ENCODE peak calls at places on chromosomes 11 and 22, in six cellular contexts. One of them, this sample, is unnamed.

GRCh38 chr22:36773935-36774334 is 2.0 kb downstream of the IFT27 start:
- DNase-seq in GM12891: no peak
- DNase-seq in GM12878: no peak
- DNase-seq in K562: no peak
- DNase-seq in HepG2: no peak
- DNase-seq in H1: no peak
- DNase-seq in this sample: no peak

GRCh38 chr22:22943521-22944267 is 56.1 kb downstream of the IGLL5 start:
- DNase-seq in GM12891: no peak
- DNase-seq in GM12878: no peak
- DNase-seq in K562: peak
- DNase-seq in HepG2: no peak
- DNase-seq in H1: peak
- DNase-seq in this sample: no peak

GRCh38 chr11:123469089-123469488 is 39.0 kb downstream of the GRAMD1B start:
- DNase-seq in GM12891: no peak
- DNase-seq in GM12878: no peak
- DNase-seq in K562: no peak
- DNase-seq in HepG2: no peak
- DNase-seq in H1: no peak
- DNase-seq in this sample: no peak

GRCh38 chr11:94376841-94377240 is 24.4 kb downstream of the GPR83 start:
- DNase-seq in GM12891: no peak
- DNase-seq in GM12878: no peak
- DNase-seq in K562: no peak
- DNase-seq in HepG2: no peak
- DNase-seq in H1: no peak
- DNase-seq in this sample: no peak

GRCh38 chr22:45996241-45997076 is 19.5 kb upstream of the WNT7B start:
- DNase-seq in GM12891: no peak
- DNase-seq in GM12878: no peak
- DNase-seq in K562: no peak
- DNase-seq in HepG2: no peak
- DNase-seq in H1: no peak
- DNase-seq in this sample: no peak

GRCh38 chr11:73983764-73984543 is 1.3 kb upstream of the UCP2 start:
- DNase-seq in GM12891: no peak
- DNase-seq in GM12878: no peak
- DNase-seq in K562: no peak
- DNase-seq in HepG2: no peak
- DNase-seq in H1: no peak
- DNase-seq in this sample: no peak

GRCh38 chr11:10488581-10489443 is 33.7 kb downstream of the AMPD3 start:
- DNase-seq in GM12891: no peak
- DNase-seq in GM12878: peak
- DNase-seq in K562: no peak
- DNase-seq in HepG2: no peak
- DNase-seq in H1: no peak
- DNase-seq in this sample: no peak

GRCh38 chr11:12454782-12455181 is 77.4 kb downstream of the PARVA start:
- DNase-seq in GM12891: no peak
- DNase-seq in GM12878: no peak
- DNase-seq in K562: no peak
- DNase-seq in HepG2: no peak
- DNase-seq in H1: no peak
- DNase-seq in this sample: no peak

GRCh38 chr22:39904864-39905263 is 4.0 kb downstream of the GRAP2 start:
- DNase-seq in GM12891: no peak
- DNase-seq in GM12878: no peak
- DNase-seq in K562: no peak
- DNase-seq in HepG2: no peak
- DNase-seq in H1: no peak
- DNase-seq in this sample: no peak

GRCh38 chr22:41992496-41992895 is 6.1 kb upstream of the WBP2NL start:
- DNase-seq in GM12891: no peak
- DNase-seq in GM12878: no peak
- DNase-seq in K562: no peak
- DNase-seq in HepG2: no peak
- DNase-seq in H1: no peak
- DNase-seq in this sample: no peak

GRCh38 chr11:130462931-130463330 is 14.5 kb downstream of the ADAMTS15 start:
- DNase-seq in GM12891: no peak
- DNase-seq in GM12878: no peak
- DNase-seq in K562: no peak
- DNase-seq in HepG2: no peak
- DNase-seq in H1: no peak
- DNase-seq in this sample: no peak

GRCh38 chr11:68271023-68271780 is 571 bp downstream of the C11orf24 start:
- DNase-seq in GM12891: no peak
- DNase-seq in GM12878: no peak
- DNase-seq in K562: peak
- DNase-seq in HepG2: peak
- DNase-seq in H1: peak
- DNase-seq in this sample: peak

GRCh38 chr11:68936358-68936636 is 32.6 kb downstream of the IGHMBP2 start:
- DNase-seq in GM12891: no peak
- DNase-seq in GM12878: no peak
- DNase-seq in K562: no peak
- DNase-seq in HepG2: no peak
- DNase-seq in H1: no peak
- DNase-seq in this sample: no peak

GRCh38 chr11:105000797-105001196 is 22.2 kb downstream of the CASP5 start:
- DNase-seq in GM12891: no peak
- DNase-seq in GM12878: peak
- DNase-seq in K562: peak
- DNase-seq in HepG2: no peak
- DNase-seq in H1: peak
- DNase-seq in this sample: no peak

GRCh38 chr11:14687943-14688627 is 44.5 kb downstream of the PDE3B start:
- DNase-seq in GM12891: no peak
- DNase-seq in GM12878: no peak
- DNase-seq in K562: no peak
- DNase-seq in HepG2: peak
- DNase-seq in H1: no peak
- DNase-seq in this sample: no peak

GRCh38 chr22:22547692-22548348 is 11.2 kb downstream of the PRAME start:
- DNase-seq in GM12891: no peak
- DNase-seq in GM12878: no peak
- DNase-seq in K562: peak
- DNase-seq in HepG2: no peak
- DNase-seq in H1: no peak
- DNase-seq in this sample: no peak

GRCh38 chr11:73375830-73376167 is 400 bp upstream of the RELT start:
- DNase-seq in GM12891: no peak
- DNase-seq in GM12878: no peak
- DNase-seq in K562: no peak
- DNase-seq in HepG2: no peak
- DNase-seq in H1: no peak
- DNase-seq in this sample: no peak

GRCh38 chr11:10673476-10674062 is 20.0 kb downstream of the IRAG1 start:
- DNase-seq in GM12891: no peak
- DNase-seq in GM12878: no peak
- DNase-seq in K562: no peak
- DNase-seq in HepG2: no peak
- DNase-seq in H1: no peak
- DNase-seq in this sample: no peak

GRCh38 chr11:69948256-69949141 is 129.3 kb upstream of the FGF3 start:
- DNase-seq in GM12891: no peak
- DNase-seq in GM12878: no peak
- DNase-seq in K562: peak
- DNase-seq in HepG2: peak
- DNase-seq in H1: peak
- DNase-seq in this sample: no peak

GRCh38 chr22:20093437-20093836 is 13.4 kb downstream of the DGCR8 start:
- DNase-seq in GM12891: no peak
- DNase-seq in GM12878: no peak
- DNase-seq in K562: no peak
- DNase-seq in HepG2: no peak
- DNase-seq in H1: no peak
- DNase-seq in this sample: no peak

GRCh38 chr11:9313648-9314290 is 624 bp downstream of the TMEM41B start:
- DNase-seq in GM12891: no peak
- DNase-seq in GM12878: no peak
- DNase-seq in K562: peak
- DNase-seq in HepG2: no peak
- DNase-seq in H1: no peak
- DNase-seq in this sample: peak

GRCh38 chr11:92440701-92441338 is 216.2 kb downstream of the FAT3 start:
- DNase-seq in GM12891: no peak
- DNase-seq in GM12878: no peak
- DNase-seq in K562: no peak
- DNase-seq in HepG2: no peak
- DNase-seq in H1: no peak
- DNase-seq in this sample: no peak

GRCh38 chr11:93986716-93987115 is 34.4 kb upstream of the HEPHL1 start:
- DNase-seq in GM12891: no peak
- DNase-seq in GM12878: no peak
- DNase-seq in K562: no peak
- DNase-seq in HepG2: no peak
- DNase-seq in H1: no peak
- DNase-seq in this sample: no peak

GRCh38 chr11:64206457-64207246 is at the start of gene FERMT3:
- DNase-seq in GM12891: peak
- DNase-seq in GM12878: peak
- DNase-seq in K562: peak
- DNase-seq in HepG2: no peak
- DNase-seq in H1: no peak
- DNase-seq in this sample: peak

GRCh38 chr11:64209563-64209843 is 3.0 kb downstream of the FERMT3 start:
- DNase-seq in GM12891: no peak
- DNase-seq in GM12878: no peak
- DNase-seq in K562: no peak
- DNase-seq in HepG2: no peak
- DNase-seq in H1: no peak
- DNase-seq in this sample: no peak

GRCh38 chr11:64208086-64208795 is 1.7 kb downstream of the FERMT3 start:
- DNase-seq in GM12891: no peak
- DNase-seq in GM12878: no peak
- DNase-seq in K562: no peak
- DNase-seq in HepG2: no peak
- DNase-seq in H1: no peak
- DNase-seq in this sample: no peak

GRCh38 chr11:64208796-64209562 is 2.5 kb downstream of the FERMT3 start:
- DNase-seq in GM12891: no peak
- DNase-seq in GM12878: no peak
- DNase-seq in K562: no peak
- DNase-seq in HepG2: no peak
- DNase-seq in H1: no peak
- DNase-seq in this sample: no peak

GRCh38 chr11:64207247-64208085 is 945 bp downstream of the FERMT3 start:
- DNase-seq in GM12891: peak
- DNase-seq in GM12878: peak
- DNase-seq in K562: peak
- DNase-seq in HepG2: no peak
- DNase-seq in H1: no peak
- DNase-seq in this sample: peak
- TF ChIP-seq TAF1 in GM12891: peak
- TF ChIP-seq TAF1 in GM12878: peak
- TF ChIP-seq TAF1 in K562: peak
- TF ChIP-seq TAF1 in HepG2: no peak
- TF ChIP-seq TAF1 in H1: no peak
- TF ChIP-seq TAF1 in this sample: peak

DNA sequence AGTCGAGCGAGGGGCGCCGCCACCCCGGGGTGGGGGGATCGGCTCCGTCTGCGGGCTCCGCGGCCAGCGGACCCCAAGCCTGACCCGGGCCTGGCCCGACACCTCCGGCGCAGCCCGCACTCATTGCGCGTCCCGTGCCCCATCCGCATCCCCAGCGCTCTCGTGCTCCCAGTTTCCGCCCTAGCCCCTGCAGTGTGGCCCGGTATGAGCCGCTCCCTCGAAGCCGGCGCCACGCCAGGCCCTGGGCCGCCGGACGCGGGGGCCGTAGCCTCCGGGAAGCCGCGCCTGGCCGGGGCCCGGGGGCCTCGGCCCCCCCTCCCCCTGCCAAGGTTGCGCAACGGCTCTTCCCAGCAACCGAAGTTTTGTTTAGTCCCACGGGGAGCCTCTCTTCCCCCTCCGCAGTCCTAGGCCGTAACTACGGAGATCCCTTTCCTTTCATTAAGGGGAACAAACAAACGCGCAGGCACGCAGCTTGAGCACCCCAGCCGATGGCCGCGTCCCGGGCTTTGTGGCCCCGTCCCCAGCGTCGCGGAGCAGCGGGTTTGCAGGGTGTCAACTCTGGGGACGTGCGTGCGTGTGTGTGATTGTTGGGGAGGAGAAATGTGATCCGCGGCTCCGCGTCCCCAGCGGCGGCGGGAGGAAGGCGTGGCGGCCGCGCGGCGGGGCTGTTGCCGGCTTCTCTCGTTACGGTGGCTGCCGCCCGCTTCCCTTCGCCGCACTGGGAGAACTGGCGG is 883 bp downstream of the HIPK3 start:
- DNase-seq in GM12891: peak
- DNase-seq in GM12878: no peak
- DNase-seq in K562: peak
- DNase-seq in HepG2: peak
- DNase-seq in H1: peak
- DNase-seq in this sample: peak
- TF ChIP-seq POLR2A in GM12891: peak
- TF ChIP-seq POLR2A in GM12878: peak
- TF ChIP-seq POLR2A in K562: peak
- TF ChIP-seq POLR2A in HepG2: peak
- TF ChIP-seq POLR2A in H1: no peak
- TF ChIP-seq POLR2A in this sample: peak

GRCh38 chr22:44838316-44839016 is 86.1 kb downstream of the ARHGAP8 start:
- DNase-seq in GM12891: no peak
- DNase-seq in GM12878: no peak
- DNase-seq in K562: no peak
- DNase-seq in HepG2: no peak
- DNase-seq in H1: no peak
- DNase-seq in this sample: no peak
- TF ChIP-seq TAF1 in GM12891: no peak
- TF ChIP-seq TAF1 in GM12878: no peak
- TF ChIP-seq TAF1 in K562: no peak
- TF ChIP-seq TAF1 in HepG2: no peak
- TF ChIP-seq TAF1 in H1: no peak
- TF ChIP-seq TAF1 in this sample: no peak

DNA sequence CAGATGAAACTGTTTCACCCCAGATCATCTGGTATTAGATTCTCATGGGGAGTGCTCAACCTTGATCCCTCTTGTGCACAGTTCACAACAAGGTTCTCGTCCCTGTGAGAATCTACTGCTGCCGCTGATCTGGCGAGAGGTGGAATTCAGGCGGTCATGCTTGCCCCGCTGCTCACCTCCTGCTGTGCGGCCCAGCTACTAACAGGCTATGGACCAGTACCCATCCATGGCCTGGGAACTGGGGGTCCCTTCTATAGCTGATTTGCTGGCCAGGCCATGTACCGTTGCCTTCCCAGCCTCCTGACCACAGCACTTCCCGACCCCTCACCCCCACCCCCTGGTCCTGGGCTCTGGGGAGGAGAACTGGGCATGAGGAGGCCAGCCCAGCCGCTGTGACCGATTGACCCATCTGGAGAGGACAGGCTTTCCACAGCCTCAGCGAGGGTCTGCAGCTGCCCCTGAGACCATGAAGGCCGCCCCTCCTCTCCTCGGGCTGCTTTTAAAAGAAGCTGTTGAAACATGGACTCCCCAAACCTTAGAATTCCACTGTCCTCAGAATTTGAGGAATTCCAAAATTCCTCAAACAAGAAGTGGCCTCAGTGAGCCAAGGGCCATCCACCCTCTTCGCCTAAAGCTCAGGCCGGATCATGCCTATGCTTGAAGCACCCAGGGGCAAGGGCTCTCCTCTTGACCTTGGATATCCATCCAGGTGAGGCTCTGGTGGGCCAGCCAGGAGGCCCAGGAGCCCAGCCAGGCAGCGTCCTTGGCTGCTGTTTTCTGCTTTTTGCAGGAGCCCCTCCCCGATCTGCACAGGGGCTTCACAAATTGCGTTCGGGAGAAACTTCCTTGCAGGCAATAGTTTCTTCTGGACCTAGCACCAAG is 2.4 kb downstream of the PHLDA2 start:
- DNase-seq in GM12891: no peak
- DNase-seq in GM12878: no peak
- DNase-seq in K562: no peak
- DNase-seq in HepG2: no peak
- DNase-seq in H1: no peak
- DNase-seq in this sample: no peak
- TF ChIP-seq POLR2A in GM12891: no peak
- TF ChIP-seq POLR2A in GM12878: no peak
- TF ChIP-seq POLR2A in K562: no peak
- TF ChIP-seq POLR2A in HepG2: no peak
- TF ChIP-seq POLR2A in H1: no peak
- TF ChIP-seq POLR2A in this sample: no peak